ENCODE peak calls at places on chromosomes 6 and 20, in six cellular contexts. I is IMR-90, N is neuronal stem cell, J is mesenchymal stem cell, R is H1, O is trophoblast cell. P is an unnamed sample.

GRCh38 chr20:50675671-50676376 is 15.5 kb downstream of the RIPOR3 start:
- DNase-seq in N (no peak), O (peak), J (peak), I (no peak), R (no peak), P (no peak)

GRCh38 chr20:26135325-26136110 is 438.9 kb upstream of the ZNF337 start:
- DNase-seq in N (no peak), O (no peak), R (no peak), J (no peak), I (no peak), P (no peak)

GRCh38 chr6:150056156-150056555 is 12.8 kb downstream of the ULBP3 start:
- DNase-seq in R (no peak), O (no peak), N (no peak), J (no peak), I (no peak), P (no peak)

GRCh38 chr6:40378071-40378724 is 209.0 kb downstream of the LRFN2 start:
- DNase-seq in J (no peak), I (no peak), O (no peak), N (no peak), R (peak), P (no peak)

GRCh38 chr6:137832110-137832509 is 34.9 kb upstream of the TNFAIP3 start:
- DNase-seq in J (peak), N (no peak), R (no peak), O (peak), I (peak), P (no peak)

GRCh38 chr20:39651645-39652340 is 689.6 kb downstream of the DHX35 start:
- DNase-seq in O (no peak), I (no peak), R (no peak), N (no peak), J (no peak), P (no peak)

GRCh38 chr6:146700078-146700686 is 101.4 kb downstream of the ADGB start:
- DNase-seq in I (peak), O (peak), R (no peak), J (peak), N (peak), P (peak)

GRCh38 chr6:5243069-5243468 is 17.7 kb downstream of the LYRM4 start:
- DNase-seq in N (no peak), J (no peak), I (no peak), O (no peak), R (no peak), P (no peak)

GRCh38 chr20:1430004-1430451 is 36.6 kb downstream of the NSFL1C start:
- DNase-seq in O (no peak), R (no peak), N (no peak), J (peak), I (peak), P (no peak)

GRCh38 chr6:48151142-48151541 is 40.1 kb upstream of the PTCHD4 start:
- DNase-seq in R (no peak), J (no peak), O (no peak), N (no peak), I (no peak), P (no peak)

GRCh38 chr6:101396552-101397173 is 3.2 kb downstream of the GRIK2 start:
- DNase-seq in J (peak), O (peak), N (peak), I (peak), R (peak), P (peak)

GRCh38 chr20:34791289-34792020 is 34.0 kb downstream of the NCOA6 start:
- DNase-seq in R (no peak), O (no peak), N (no peak), J (peak), I (peak), P (no peak)

GRCh38 chr6:10205120-10205519 is 209.8 kb downstream of the TFAP2A start:
- DNase-seq in I (no peak), O (no peak), N (no peak), R (no peak), J (no peak), P (no peak)

GRCh38 chr6:129661478-129662405 is 48.2 kb downstream of the ARHGAP18 start:
- DNase-seq in N (no peak), I (no peak), J (no peak), O (no peak), R (no peak), P (no peak)

GRCh38 chr6:7050911-7051779 is 56.6 kb upstream of the RREB1 start:
- DNase-seq in I (peak), J (peak), N (peak), O (peak), R (peak), P (peak)

GRCh38 chr20:6269163-6269873 is 146.5 kb upstream of the FERMT1 start:
- DNase-seq in R (no peak), I (no peak), O (no peak), N (no peak), J (peak), P (peak)

GRCh38 chr6:150204705-150205472 is 62.0 kb downstream of the PPP1R14C start:
- DNase-seq in R (no peak), J (no peak), I (no peak), N (no peak), O (no peak), P (no peak)

GRCh38 chr6:43629505-43630300 is 639 bp upstream of the GTPBP2 start:
- DNase-seq in I (peak), J (peak), O (peak), N (peak), R (peak), P (peak)

GRCh38 chr6:2448826-2449571 is 203.6 kb upstream of the GMDS start:
- DNase-seq in N (peak), I (peak), J (peak), R (no peak), O (peak), P (peak)

GRCh38 chr6:27312146-27312949 is at the start of gene POM121L2:
- DNase-seq in O (peak), I (peak), R (peak), N (no peak), J (peak), P (peak)

GRCh38 chr20:47032969-47033578 is 138.4 kb downstream of the EYA2 start:
- DNase-seq in O (peak), I (no peak), N (no peak), J (no peak), R (no peak), P (no peak)

GRCh38 chr20:47035191-47035590 is 140.5 kb downstream of the EYA2 start:
- DNase-seq in R (no peak), N (no peak), O (no peak), J (no peak), I (no peak), P (no peak)

GRCh38 chr20:47038581-47039560 is 144.2 kb downstream of the EYA2 start:
- DNase-seq in I (no peak), N (no peak), R (no peak), O (no peak), J (no peak), P (no peak)

GRCh38 chr20:47033665-47034064 is 139.0 kb downstream of the EYA2 start:
- DNase-seq in R (no peak), I (no peak), O (no peak), J (no peak), N (no peak), P (no peak)

DNA sequence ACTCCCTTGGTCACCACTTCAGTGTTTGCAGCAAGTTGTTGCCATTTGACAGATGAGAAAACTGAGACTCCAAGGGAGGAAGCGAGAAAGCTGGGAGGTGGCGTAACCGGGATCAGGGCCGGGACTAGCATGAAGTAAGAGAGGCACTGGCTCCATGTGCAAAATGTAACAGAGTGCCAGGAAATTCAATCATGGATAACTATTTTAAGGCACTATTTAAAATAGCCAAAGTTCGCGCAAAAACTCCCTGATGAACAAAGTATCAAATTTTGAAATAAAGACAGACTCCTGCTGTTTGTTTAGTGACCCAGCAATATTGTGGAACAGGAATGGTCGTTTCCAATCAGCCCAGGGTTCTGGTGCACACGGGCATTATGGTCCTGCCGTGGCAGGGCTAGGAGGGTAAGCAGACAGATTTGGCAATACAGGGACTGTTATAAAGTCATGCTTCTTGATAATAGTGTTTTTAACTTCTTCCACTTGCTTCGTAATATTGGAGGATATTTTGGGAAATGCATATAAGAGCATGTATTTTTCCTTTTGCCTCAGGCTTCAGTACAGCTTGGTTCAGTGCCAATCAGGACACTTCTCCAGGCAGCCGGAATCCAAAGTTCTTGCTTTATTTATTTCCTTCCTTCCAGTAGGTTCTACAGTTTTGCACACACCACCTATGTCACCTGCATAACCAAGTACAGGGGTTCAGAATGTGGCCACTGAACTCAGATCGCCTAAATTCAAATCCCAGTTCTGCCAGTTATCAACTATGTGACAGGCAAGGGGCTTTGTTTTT is 141.6 kb downstream of the EYA2 start:
- DNase-seq in R (no peak), J (no peak), N (no peak), I (no peak), O (no peak), P (no peak)
- H3K14ac ChIP-seq in R (no peak), J (no peak), N (no peak), I (no peak), O (no peak), P (no peak)

GRCh38 chr6:139308284-139308916 is 16.6 kb upstream of the TXLNB start:
- DNase-seq in I (peak), N (no peak), R (no peak), O (no peak), J (no peak), P (no peak)

GRCh38 chr6:139308936-139309603 is 17.3 kb upstream of the TXLNB start:
- DNase-seq in I (peak), R (no peak), N (no peak), O (no peak), J (peak), P (no peak)

GRCh38 chr6:139313784-139314545 is 22.2 kb upstream of the TXLNB start:
- DNase-seq in R (no peak), N (no peak), O (no peak), J (no peak), I (peak), P (peak)

GRCh38 chr6:139313229-139313628 is 21.4 kb upstream of the TXLNB start:
- DNase-seq in O (no peak), R (no peak), I (no peak), J (no peak), N (peak), P (peak)

GRCh38 chr6:139311826-139312225 is 20.0 kb upstream of the TXLNB start:
- DNase-seq in N (no peak), R (no peak), I (peak), J (no peak), O (no peak), P (no peak)
- H3K4ac ChIP-seq in N (no peak), R (peak), I (no peak), J (no peak), O (no peak), P (no peak)

GRCh38 chr6:71395731-71396409 is 107.3 kb downstream of the OGFRL1 start:
- DNase-seq in N (no peak), R (no peak), J (no peak), O (peak), I (no peak), P (no peak)

GRCh38 chr6:71396410-71396801 is 107.8 kb downstream of the OGFRL1 start:
- DNase-seq in J (no peak), R (no peak), N (no peak), I (no peak), O (no peak), P (no peak)

GRCh38 chr6:71392286-71392685 is 103.7 kb downstream of the OGFRL1 start:
- DNase-seq in J (no peak), R (no peak), N (no peak), O (no peak), I (peak), P (no peak)

GRCh38 chr6:71393471-71393870 is 104.9 kb downstream of the OGFRL1 start:
- DNase-seq in O (no peak), J (peak), I (peak), N (no peak), R (no peak), P (no peak)

GRCh38 chr6:71394001-71394432 is 105.4 kb downstream of the OGFRL1 start:
- DNase-seq in N (no peak), J (peak), R (no peak), O (peak), I (peak), P (no peak)
- H3K14ac ChIP-seq in N (no peak), J (no peak), R (no peak), O (no peak), I (no peak), P (no peak)

GRCh38 chr6:133953634-133954415 is 801 bp downstream of the TBPL1 start:
- DNase-seq in R (no peak), O (no peak), J (no peak), I (no peak), N (no peak), P (no peak)
- H3K4ac ChIP-seq in R (no peak), O (peak), J (no peak), I (peak), N (no peak), P (no peak)

GRCh38 chr6:317452-318144 is 25.3 kb downstream of the DUSP22 start:
- DNase-seq in R (no peak), I (no peak), O (no peak), J (no peak), N (no peak), P (no peak)
- H3K14ac ChIP-seq in R (no peak), I (no peak), O (no peak), J (no peak), N (no peak), P (no peak)

DNA sequence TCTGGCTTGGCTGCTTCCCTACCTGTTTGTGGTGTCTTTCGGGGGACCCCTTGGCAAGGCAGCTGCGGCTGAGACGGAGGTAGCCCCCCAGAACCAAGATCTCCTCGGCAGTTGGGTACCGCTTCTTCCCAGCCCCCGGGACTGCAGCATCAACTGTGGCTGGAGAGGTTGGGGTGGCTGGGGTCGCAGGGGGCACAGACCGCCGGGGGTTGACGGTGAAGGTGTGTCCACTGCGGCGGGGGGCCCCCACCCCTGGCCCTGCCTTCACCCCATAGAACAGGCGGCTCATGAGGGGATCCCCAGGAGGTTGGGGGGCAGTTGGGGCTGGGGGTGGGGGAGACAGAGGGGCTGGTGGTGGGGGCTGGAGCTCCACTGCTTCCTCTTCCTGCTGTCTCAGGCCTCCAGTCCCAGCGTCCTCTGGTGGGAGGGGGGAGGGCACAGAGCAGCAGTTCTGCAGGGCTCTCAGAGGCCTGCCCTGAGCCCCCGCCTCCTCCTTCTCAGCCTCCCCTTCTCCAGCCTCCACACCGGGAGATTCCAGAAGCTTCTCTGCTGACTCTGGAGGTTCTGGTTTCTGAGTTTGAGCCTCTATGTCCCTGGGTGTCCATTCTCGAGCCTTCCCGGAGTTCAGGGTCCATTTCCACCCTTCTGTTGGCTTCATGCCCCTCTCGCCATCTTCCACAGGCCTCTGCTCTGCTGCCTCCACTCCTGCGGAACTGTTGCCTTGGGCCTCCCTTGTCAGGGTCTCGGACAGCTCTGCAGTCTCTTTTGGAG is 1.9 kb downstream of the PPP1R18 start:
- DNase-seq in I (peak), N (no peak), R (no peak), J (peak), O (no peak), P (no peak)
- H3K4ac ChIP-seq in I (peak), N (no peak), R (no peak), J (no peak), O (peak), P (no peak)

GRCh38 chr6:155272353-155273222 is 8.8 kb downstream of the CLDN20 start:
- DNase-seq in O (no peak), J (peak), I (peak), N (no peak), R (no peak), P (no peak)
- H3K14ac ChIP-seq in O (no peak), J (no peak), I (peak), N (peak), R (no peak), P (no peak)

P was measured in H9.